ENCODE peak calls at places on chromosomes 11 and 22, in six cellular contexts. One of them, this sample, is unnamed.

GRCh38 chr11:2298131-2298794 is 3.5 kb downstream of the C11orf21 start:
- DNase-seq in fibroblast of mammary gland: no peak
- DNase-seq in AG04449: no peak
- DNase-seq in tibial nerve: no peak
- DNase-seq in hepatocyte: no peak
- DNase-seq in epithelial cell of proximal tubule: no peak
- DNase-seq in this sample: no peak

GRCh38 chr22:26529345-26529744 is 17.1 kb upstream of the TFIP11 start:
- DNase-seq in fibroblast of mammary gland: peak; percentile 62
- DNase-seq in AG04449: no peak
- DNase-seq in tibial nerve: no peak
- DNase-seq in hepatocyte: no peak
- DNase-seq in epithelial cell of proximal tubule: no peak
- DNase-seq in this sample: no peak

GRCh38 chr11:19656140-19656541 is 56.5 kb upstream of the NAV2 start:
- DNase-seq in fibroblast of mammary gland: no peak
- DNase-seq in AG04449: no peak
- DNase-seq in tibial nerve: no peak
- DNase-seq in hepatocyte: no peak
- DNase-seq in epithelial cell of proximal tubule: no peak
- DNase-seq in this sample: no peak

GRCh38 chr11:3949132-3949531 is 93.7 kb downstream of the STIM1 start:
- DNase-seq in fibroblast of mammary gland: no peak
- DNase-seq in AG04449: no peak
- DNase-seq in tibial nerve: no peak
- DNase-seq in hepatocyte: no peak
- DNase-seq in epithelial cell of proximal tubule: no peak
- DNase-seq in this sample: no peak

GRCh38 chr11:122146475-122146874 is 30.5 kb upstream of the BLID start:
- DNase-seq in fibroblast of mammary gland: peak; percentile 51
- DNase-seq in AG04449: no peak
- DNase-seq in tibial nerve: no peak
- DNase-seq in hepatocyte: no peak
- DNase-seq in epithelial cell of proximal tubule: no peak
- DNase-seq in this sample: no peak

GRCh38 chr11:128207861-128208321 is 379.5 kb downstream of the ETS1 start:
- DNase-seq in fibroblast of mammary gland: peak; percentile 99
- DNase-seq in AG04449: peak; percentile 82
- DNase-seq in tibial nerve: no peak
- DNase-seq in hepatocyte: peak; percentile 26
- DNase-seq in epithelial cell of proximal tubule: peak; percentile 100
- DNase-seq in this sample: no peak

GRCh38 chr11:94794287-94795168 is 26.4 kb downstream of the AMOTL1 start:
- DNase-seq in fibroblast of mammary gland: peak; percentile 100
- DNase-seq in AG04449: peak; percentile 91
- DNase-seq in tibial nerve: peak; percentile 40
- DNase-seq in hepatocyte: no peak
- DNase-seq in epithelial cell of proximal tubule: no peak
- DNase-seq in this sample: peak; percentile 72

GRCh38 chr11:131037873-131038272 is 121.6 kb upstream of the SNX19 start:
- DNase-seq in fibroblast of mammary gland: peak; percentile 8
- DNase-seq in AG04449: no peak
- DNase-seq in tibial nerve: no peak
- DNase-seq in hepatocyte: no peak
- DNase-seq in epithelial cell of proximal tubule: no peak
- DNase-seq in this sample: no peak

GRCh38 chr22:25777870-25778269 is 35.9 kb downstream of the MYO18B start:
- DNase-seq in fibroblast of mammary gland: peak; percentile 68
- DNase-seq in AG04449: no peak
- DNase-seq in tibial nerve: peak; percentile 17
- DNase-seq in hepatocyte: peak; percentile 55
- DNase-seq in epithelial cell of proximal tubule: no peak
- DNase-seq in this sample: no peak

GRCh38 chr11:70312401-70313357 is 42.2 kb downstream of the PPFIA1 start:
- DNase-seq in fibroblast of mammary gland: no peak
- DNase-seq in AG04449: no peak
- DNase-seq in tibial nerve: no peak
- DNase-seq in hepatocyte: peak; percentile 57
- DNase-seq in epithelial cell of proximal tubule: no peak
- DNase-seq in this sample: no peak

GRCh38 chr22:17910561-17911311 is 113.6 kb downstream of the MICAL3 start:
- DNase-seq in fibroblast of mammary gland: peak; percentile 90
- DNase-seq in AG04449: peak; percentile 70
- DNase-seq in tibial nerve: peak; percentile 28
- DNase-seq in hepatocyte: peak; percentile 81
- DNase-seq in epithelial cell of proximal tubule: peak; percentile 87
- DNase-seq in this sample: peak; percentile 39
- H3K4me3 ChIP-seq in fibroblast of mammary gland: no peak overlapping the region
- H3K4me3 ChIP-seq in AG04449: peak overlapping the region; percentile 26
- H3K4me3 ChIP-seq in tibial nerve: no peak overlapping the region
- H3K4me3 ChIP-seq in hepatocyte: no peak overlapping the region
- H3K4me3 ChIP-seq in epithelial cell of proximal tubule: no peak overlapping the region
- H3K4me3 ChIP-seq in this sample: peak overlapping the region; percentile 23

DNA sequence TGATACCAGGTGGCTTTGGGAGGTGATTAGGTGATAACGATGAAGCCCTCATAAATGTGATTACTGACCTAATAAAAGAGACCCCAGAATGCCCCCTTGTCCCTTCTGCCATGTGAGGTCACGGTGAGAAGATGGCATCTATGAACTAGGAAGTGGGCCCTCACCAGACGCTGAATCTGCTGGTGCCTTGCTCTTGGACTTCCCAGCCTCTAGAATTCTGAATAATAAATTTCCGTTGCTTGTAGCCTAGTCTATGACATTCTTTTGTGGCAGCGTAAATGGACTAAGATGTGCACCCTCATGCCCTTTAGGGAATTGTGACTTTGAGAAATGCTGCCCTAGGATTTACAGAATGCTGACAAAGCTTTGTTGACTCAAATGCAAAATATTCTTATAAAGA is 24.9 kb upstream of the EHF start:
- DNase-seq in fibroblast of mammary gland: no peak
- DNase-seq in AG04449: no peak
- DNase-seq in tibial nerve: no peak
- DNase-seq in hepatocyte: no peak
- DNase-seq in epithelial cell of proximal tubule: no peak
- DNase-seq in this sample: no peak
- H3K4me3 ChIP-seq in fibroblast of mammary gland: no peak overlapping the region
- H3K4me3 ChIP-seq in AG04449: no peak overlapping the region
- H3K4me3 ChIP-seq in tibial nerve: no peak overlapping the region
- H3K4me3 ChIP-seq in hepatocyte: no peak overlapping the region
- H3K4me3 ChIP-seq in epithelial cell of proximal tubule: no peak overlapping the region
- H3K4me3 ChIP-seq in this sample: no peak overlapping the region

GRCh38 chr11:78171951-78172350 is 16.5 kb downstream of the KCTD21 start:
- DNase-seq in fibroblast of mammary gland: no peak
- DNase-seq in AG04449: no peak
- DNase-seq in tibial nerve: no peak
- DNase-seq in hepatocyte: no peak
- DNase-seq in epithelial cell of proximal tubule: no peak
- DNase-seq in this sample: no peak
- H3K4me3 ChIP-seq in fibroblast of mammary gland: no peak overlapping the region
- H3K4me3 ChIP-seq in AG04449: no peak overlapping the region
- H3K4me3 ChIP-seq in tibial nerve: no peak overlapping the region
- H3K4me3 ChIP-seq in hepatocyte: no peak overlapping the region
- H3K4me3 ChIP-seq in epithelial cell of proximal tubule: no peak overlapping the region
- H3K4me3 ChIP-seq in this sample: no peak overlapping the region

DNA sequence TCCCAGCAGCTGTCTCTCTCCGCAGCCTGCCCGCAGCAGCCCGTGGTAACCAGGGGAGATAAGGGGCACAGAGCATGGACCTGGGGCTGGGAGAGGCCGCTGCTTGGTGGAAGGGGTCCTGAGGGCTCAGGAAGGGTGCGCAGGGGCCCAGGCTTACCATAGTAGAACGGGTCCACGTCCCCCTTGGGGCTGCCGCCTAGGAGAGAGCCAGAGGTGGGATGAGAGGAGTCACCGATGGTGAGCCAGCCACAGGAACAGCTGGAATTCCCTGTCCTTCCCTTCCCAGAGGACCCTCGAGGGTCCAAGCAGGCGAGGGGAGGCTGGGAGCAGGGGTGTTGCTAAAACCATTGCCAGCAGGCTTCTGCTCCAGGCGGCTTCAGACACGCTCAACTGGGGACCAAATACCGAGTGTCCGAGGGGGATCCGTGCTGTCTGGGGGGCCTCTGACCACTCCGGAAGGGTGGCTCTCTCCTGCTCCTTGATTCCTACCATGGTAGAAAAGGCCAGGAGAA is 2.0 kb downstream of the FXYD2 start:
- DNase-seq in fibroblast of mammary gland: no peak
- DNase-seq in AG04449: no peak
- DNase-seq in tibial nerve: no peak
- DNase-seq in hepatocyte: no peak
- DNase-seq in epithelial cell of proximal tubule: no peak
- DNase-seq in this sample: no peak
- H3K4me3 ChIP-seq in fibroblast of mammary gland: no peak overlapping the region
- H3K4me3 ChIP-seq in AG04449: no peak overlapping the region
- H3K4me3 ChIP-seq in tibial nerve: no peak overlapping the region
- H3K4me3 ChIP-seq in hepatocyte: no peak overlapping the region
- H3K4me3 ChIP-seq in epithelial cell of proximal tubule: peak overlapping the region; percentile 92
- H3K4me3 ChIP-seq in this sample: no peak overlapping the region

GRCh38 chr11:115760921-115761320 is 256.7 kb upstream of the CADM1 start:
- DNase-seq in fibroblast of mammary gland: no peak
- DNase-seq in AG04449: no peak
- DNase-seq in tibial nerve: no peak
- DNase-seq in hepatocyte: no peak
- DNase-seq in epithelial cell of proximal tubule: no peak
- DNase-seq in this sample: no peak
- H3K4me3 ChIP-seq in fibroblast of mammary gland: no peak overlapping the region
- H3K4me3 ChIP-seq in AG04449: no peak overlapping the region
- H3K4me3 ChIP-seq in tibial nerve: no peak overlapping the region
- H3K4me3 ChIP-seq in hepatocyte: no peak overlapping the region
- H3K4me3 ChIP-seq in epithelial cell of proximal tubule: no peak overlapping the region
- H3K4me3 ChIP-seq in this sample: no peak overlapping the region

DNA sequence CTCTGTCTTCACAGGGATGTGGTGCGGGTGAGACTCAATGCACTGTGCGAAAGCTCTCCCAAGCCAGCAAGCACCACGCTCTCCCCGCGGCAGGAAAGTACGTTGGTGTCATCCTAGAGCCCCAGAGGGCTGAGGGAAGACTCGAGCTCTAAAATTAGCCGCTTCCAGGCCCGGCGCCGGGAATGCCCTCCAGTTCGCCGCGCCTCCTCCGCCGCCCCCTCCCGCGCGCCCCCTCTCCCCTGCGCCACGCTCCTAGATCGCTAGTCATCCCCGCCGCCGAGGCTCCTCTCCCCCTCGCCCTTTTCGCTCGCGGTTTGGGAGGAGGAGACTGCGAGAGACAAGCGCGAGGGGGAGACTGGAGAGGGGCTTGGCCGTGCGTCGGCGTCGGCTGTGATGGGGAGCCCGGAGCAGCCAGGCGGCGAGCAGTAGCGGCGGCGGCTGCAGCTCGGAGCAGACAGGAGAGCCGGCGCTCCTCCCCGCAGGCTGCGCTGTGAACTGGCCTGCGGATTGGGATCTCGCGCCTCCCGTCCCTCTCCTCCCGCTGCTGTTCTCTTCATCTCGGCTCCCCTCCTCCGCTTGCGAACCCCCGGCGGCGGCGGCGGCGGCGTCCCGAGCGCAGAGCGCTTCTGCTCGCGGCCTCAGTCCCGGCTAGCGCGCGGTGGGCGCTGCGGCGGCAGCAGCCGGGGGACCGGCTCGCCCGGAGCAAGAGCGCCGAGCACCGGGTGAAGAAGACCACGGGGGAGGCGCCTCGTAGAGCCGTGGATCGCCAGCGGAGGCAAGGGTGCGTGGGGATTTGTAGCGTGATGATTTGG is at the start of gene FAT3:
- DNase-seq in fibroblast of mammary gland: peak; percentile 12
- DNase-seq in AG04449: no peak
- DNase-seq in tibial nerve: no peak
- DNase-seq in hepatocyte: peak; percentile 77
- DNase-seq in epithelial cell of proximal tubule: no peak
- DNase-seq in this sample: no peak
- H3K4me3 ChIP-seq in fibroblast of mammary gland: no peak within 1 kb of the TSS
- H3K4me3 ChIP-seq in AG04449: peak within 1 kb of the TSS; percentile 62
- H3K4me3 ChIP-seq in tibial nerve: peak within 1 kb of the TSS; percentile 26
- H3K4me3 ChIP-seq in hepatocyte: peak within 1 kb of the TSS; percentile 57
- H3K4me3 ChIP-seq in epithelial cell of proximal tubule: peak within 1 kb of the TSS; percentile 47
- H3K4me3 ChIP-seq in this sample: peak within 1 kb of the TSS; percentile 85

This sample was measured in thoracic aorta.